ENCODE peak calls at places on chromosome 13, in four cellular contexts. One of them, this sample, is unnamed.

GRCh38 chr13:50082426-50083283 is 67.4 kb downstream of the KCNRG start:
- DNase-seq in tibial artery: peak; percentile 70
- DNase-seq in C1 segment of cervical spinal cord: peak; percentile 44
- DNase-seq in AG10803: peak; percentile 64
- DNase-seq in this sample: peak; percentile 70

GRCh38 chr13:76879211-76879875 is 6.9 kb downstream of the KCTD12 start:
- DNase-seq in tibial artery: peak; percentile 90
- DNase-seq in C1 segment of cervical spinal cord: peak; percentile 38
- DNase-seq in AG10803: peak; percentile 90
- DNase-seq in this sample: peak; percentile 57

GRCh38 chr13:95822303-95822702 is 145.4 kb downstream of the DNAJC3 start:
- DNase-seq in tibial artery: no peak
- DNase-seq in C1 segment of cervical spinal cord: no peak
- DNase-seq in AG10803: no peak
- DNase-seq in this sample: no peak

GRCh38 chr13:51832471-51833152 is 12.4 kb downstream of the TMEM272 start:
- DNase-seq in tibial artery: no peak
- DNase-seq in C1 segment of cervical spinal cord: no peak
- DNase-seq in AG10803: peak; percentile 35
- DNase-seq in this sample: no peak

GRCh38 chr13:28637714-28638355 is 21.1 kb upstream of the POMP start:
- DNase-seq in tibial artery: no peak
- DNase-seq in C1 segment of cervical spinal cord: no peak
- DNase-seq in AG10803: no peak
- DNase-seq in this sample: no peak

GRCh38 chr13:77386880-77387606 is 60.1 kb upstream of the MYCBP2 start:
- DNase-seq in tibial artery: peak; percentile 81
- DNase-seq in C1 segment of cervical spinal cord: no peak
- DNase-seq in AG10803: peak; percentile 98
- DNase-seq in this sample: no peak

GRCh38 chr13:40438999-40439797 is 227.2 kb downstream of the FOXO1 start:
- DNase-seq in tibial artery: no peak
- DNase-seq in C1 segment of cervical spinal cord: no peak
- DNase-seq in AG10803: peak; percentile 36
- DNase-seq in this sample: no peak

GRCh38 chr13:28494861-28495585 is at the start of gene FLT1:
- DNase-seq in tibial artery: no peak
- DNase-seq in C1 segment of cervical spinal cord: no peak
- DNase-seq in AG10803: no peak
- DNase-seq in this sample: no peak

GRCh38 chr13:32175307-32175706 is 139.9 kb downstream of the ZAR1L start:
- DNase-seq in tibial artery: no peak
- DNase-seq in C1 segment of cervical spinal cord: no peak
- DNase-seq in AG10803: peak; percentile 6
- DNase-seq in this sample: no peak

GRCh38 chr13:113631341-113632095 is 26.5 kb downstream of the ATP4B start:
- DNase-seq in tibial artery: no peak
- DNase-seq in C1 segment of cervical spinal cord: no peak
- DNase-seq in AG10803: no peak
- DNase-seq in this sample: no peak

GRCh38 chr13:100461309-100462035 is 127.1 kb downstream of the GGACT start:
- DNase-seq in tibial artery: no peak
- DNase-seq in C1 segment of cervical spinal cord: no peak
- DNase-seq in AG10803: no peak
- DNase-seq in this sample: no peak

GRCh38 chr13:113786262-113786841 is 27.3 kb downstream of the TMEM255B start:
- DNase-seq in tibial artery: peak; percentile 13
- DNase-seq in C1 segment of cervical spinal cord: no peak
- DNase-seq in AG10803: peak; percentile 40
- DNase-seq in this sample: peak; percentile 48

GRCh38 chr13:72050251-72050650 is 183.2 kb upstream of the DACH1 start:
- DNase-seq in tibial artery: no peak
- DNase-seq in C1 segment of cervical spinal cord: no peak
- DNase-seq in AG10803: no peak
- DNase-seq in this sample: no peak

GRCh38 chr13:53045110-53045509 is 16.5 kb downstream of the OLFM4 start:
- DNase-seq in tibial artery: no peak
- DNase-seq in C1 segment of cervical spinal cord: no peak
- DNase-seq in AG10803: no peak
- DNase-seq in this sample: no peak

GRCh38 chr13:28128030-28128429 is 10.3 kb upstream of the PAN3 start:
- DNase-seq in tibial artery: no peak
- DNase-seq in C1 segment of cervical spinal cord: no peak
- DNase-seq in AG10803: no peak
- DNase-seq in this sample: no peak

GRCh38 chr13:111575719-111576118 is 255.3 kb downstream of the TEX29 start:
- DNase-seq in tibial artery: no peak
- DNase-seq in C1 segment of cervical spinal cord: no peak
- DNase-seq in AG10803: no peak
- DNase-seq in this sample: no peak

This sample was measured in RWPE1.